ENCODE peak calls at places on chromosome 3, in ten cellular contexts. E, V, P, J, S, D, Z, A, Y and U are unnamed samples.

GRCh38 chr3:80677796-80678195 is 910.0 kb upstream of the ROBO1 start:
- DNase-seq in P (peak; percentile 5), V (no peak), Z (no peak), S (no peak), A (no peak), E (no peak), J (no peak), D (peak; percentile 53), Y (peak; percentile 39), U (no peak)

GRCh38 chr3:149437286-149437685 is 37.2 kb upstream of the TM4SF4 start:
- DNase-seq in P (no peak), Y (no peak), J (no peak), S (no peak), V (no peak), A (no peak), Z (no peak), E (no peak), D (no peak), U (no peak)

GRCh38 chr3:49616491-49616941 is 57.6 kb upstream of the APEH start:
- DNase-seq in S (no peak), Y (peak; percentile 93), A (no peak), E (no peak), P (peak; percentile 70), Z (no peak), V (no peak), D (no peak), J (no peak), U (no peak)

GRCh38 chr3:197021231-197021630 is 8.4 kb downstream of the MELTF start:
- DNase-seq in S (no peak), E (no peak), Z (no peak), A (peak; percentile 45), V (no peak), Y (no peak), D (no peak), P (no peak), J (no peak), U (peak; percentile 13)

GRCh38 chr3:52268036-52268435 is 10.4 kb downstream of the WDR82 start:
- DNase-seq in J (no peak), S (no peak), Z (no peak), A (no peak), E (no peak), P (no peak), V (no peak), D (no peak), Y (no peak), U (no peak)

GRCh38 chr3:123122525-123123315 is 55.9 kb downstream of the PDIA5 start:
- DNase-seq in Y (peak; percentile 34), D (no peak), Z (no peak), E (peak; percentile 5), P (no peak), A (no peak), V (no peak), J (peak; percentile 57), S (no peak), U (no peak)

GRCh38 chr3:194285859-194286197 is 65.3 kb downstream of the CPN2 start:
- DNase-seq in S (no peak), A (no peak), J (no peak), P (no peak), Z (no peak), D (no peak), V (no peak), Y (peak; percentile 39), E (no peak), U (no peak)

GRCh38 chr3:105359098-105359762 is 7.5 kb upstream of the ALCAM start:
- DNase-seq in Z (no peak), V (no peak), D (no peak), S (no peak), Y (peak; percentile 79), P (no peak), J (peak; percentile 59), A (no peak), E (no peak), U (no peak)

DNA sequence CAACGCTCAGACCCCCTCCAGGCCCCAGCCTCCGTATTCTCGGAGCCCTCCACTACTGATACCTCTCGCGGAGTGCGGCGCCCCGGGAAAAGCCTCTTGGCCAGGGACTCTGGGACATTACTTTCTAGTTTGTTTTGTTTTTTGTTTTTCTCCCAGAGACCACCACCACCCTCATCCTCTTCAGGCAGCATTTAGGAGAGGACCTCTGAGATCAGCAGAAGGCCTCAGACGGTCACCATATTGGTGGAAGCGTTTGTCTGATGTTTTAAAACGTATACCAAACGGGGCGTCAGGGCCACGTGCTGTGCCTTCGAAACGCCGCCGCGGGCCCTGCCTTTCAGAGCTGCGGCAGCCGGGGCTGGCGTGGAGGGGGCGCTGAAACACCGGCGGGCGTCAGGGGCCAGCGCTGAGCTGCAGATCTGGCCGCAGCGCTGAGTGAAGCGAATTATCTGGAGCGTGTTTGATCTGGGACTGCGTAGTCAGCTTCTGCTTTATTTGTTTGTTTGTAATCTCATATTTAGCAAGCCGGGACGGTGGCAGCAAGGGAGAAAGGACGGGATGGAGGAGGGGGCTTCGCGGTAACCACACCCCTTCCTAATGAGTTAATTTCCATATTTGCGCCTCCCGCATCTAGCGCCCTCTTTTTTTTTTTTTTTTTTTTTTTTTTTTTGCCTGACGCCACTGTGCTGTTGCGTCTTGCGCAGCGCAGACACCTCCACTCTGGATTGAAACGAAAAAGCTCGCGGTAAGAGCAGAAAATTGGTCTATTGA is 14.8 kb downstream of the SOX2 start:
- DNase-seq in V (no peak), S (no peak), J (no peak), D (peak; percentile 48), P (peak; percentile 48), A (no peak), Z (peak; percentile 69), E (no peak), Y (peak; percentile 53), U (no peak)
- TF ChIP-seq CTCF in V (no peak), S (no peak), J (no peak), D (peak; percentile 36), P (peak; percentile 23), A (no peak), Z (no peak), E (no peak), Y (peak; percentile 37), U (no peak)

DNA sequence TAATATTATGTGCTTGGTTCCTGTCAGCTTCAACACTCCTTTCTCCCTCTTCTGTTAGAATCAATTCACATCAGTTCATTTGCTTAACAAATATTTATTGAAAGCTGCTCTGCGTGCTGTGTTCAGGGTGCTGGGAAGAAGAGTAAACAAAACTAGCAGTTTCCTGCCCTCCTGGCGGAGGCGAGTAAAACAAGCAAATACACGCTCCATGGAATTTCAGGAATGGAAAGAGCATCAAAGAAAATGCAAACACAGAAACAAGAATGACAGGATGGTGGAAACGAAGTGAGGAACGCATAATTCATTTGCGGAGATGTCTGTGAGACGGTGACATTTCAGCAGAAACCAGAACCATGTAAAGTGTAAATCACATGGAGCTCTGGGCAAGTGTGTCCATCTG is 49.4 kb upstream of the SPTSSB start:
- DNase-seq in P (peak; percentile 41), Z (peak; percentile 16), D (no peak), S (no peak), Y (peak; percentile 26), V (no peak), J (peak; percentile 69), A (no peak), E (no peak), U (no peak)
- TF ChIP-seq CTCF in P (no peak), Z (no peak), D (no peak), S (no peak), Y (no peak), V (peak; percentile 33), J (peak; percentile 12), A (peak; percentile 4), E (no peak), U (no peak)

DNA sequence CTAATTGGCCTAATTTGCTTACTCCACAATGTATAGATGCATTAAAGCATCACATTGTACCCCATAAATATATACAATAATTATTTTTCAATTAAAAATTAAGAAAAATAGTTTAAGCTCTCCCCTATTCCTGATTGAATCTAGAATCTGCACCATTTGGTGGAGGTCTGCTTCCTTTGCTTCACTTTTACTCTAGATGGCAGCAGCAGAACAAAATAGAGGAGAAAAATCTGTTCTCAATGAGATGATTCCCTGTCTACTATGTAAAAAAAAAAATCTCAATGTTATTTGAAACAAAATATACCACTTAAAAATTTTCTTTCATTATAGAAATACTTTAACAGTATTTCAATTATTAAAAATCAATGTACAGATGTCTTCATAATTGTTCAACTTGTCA is 109.6 kb upstream of the FXR1 start:
- DNase-seq in S (no peak), D (no peak), E (peak; percentile 10), V (no peak), J (peak; percentile 11), Z (no peak), A (no peak), P (peak; percentile 27), Y (peak; percentile 36), U (no peak)
- TF ChIP-seq CTCF in S (peak; percentile 38), D (peak; percentile 70), E (peak; percentile 32), V (peak; percentile 62), J (peak; percentile 65), Z (no peak), A (no peak), P (peak; percentile 75), Y (peak; percentile 61), U (no peak)

GRCh38 chr3:13932578-13933295 is 52.9 kb upstream of the WNT7A start:
- DNase-seq in P (no peak), Z (no peak), Y (no peak), S (no peak), A (no peak), E (no peak), V (no peak), D (no peak), J (peak; percentile 6), U (no peak)

GRCh38 chr3:13931172-13931571 is 51.3 kb upstream of the WNT7A start:
- DNase-seq in P (no peak), A (no peak), Y (no peak), V (no peak), E (no peak), Z (no peak), S (no peak), J (no peak), D (no peak), U (no peak)

DNA sequence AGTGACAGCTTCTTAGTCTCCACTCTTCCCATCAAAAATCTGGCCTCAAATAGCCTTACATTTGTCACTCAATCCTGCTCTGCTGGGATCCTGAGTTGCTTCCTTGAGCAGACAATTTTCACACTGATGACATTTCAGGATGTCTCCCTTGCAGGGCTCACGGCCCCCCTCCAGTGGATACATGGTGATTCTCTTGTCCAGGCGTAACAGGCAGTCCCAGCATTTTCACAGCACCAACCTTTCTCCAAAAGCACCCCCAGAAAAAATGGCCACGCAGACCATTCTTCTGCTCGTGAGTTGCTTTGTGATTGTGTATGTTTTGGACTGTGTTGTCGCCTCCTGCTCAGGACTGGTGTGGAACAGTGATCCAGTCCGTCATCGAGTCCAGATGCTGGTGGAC is 47.4 kb upstream of the WNT7A start:
- DNase-seq in P (no peak), Y (no peak), J (no peak), A (no peak), Z (no peak), V (no peak), E (no peak), D (no peak), S (no peak), U (no peak)
- TF ChIP-seq CTCF in P (no peak), Y (no peak), J (peak; percentile 23), A (no peak), Z (no peak), V (peak; percentile 6), E (no peak), D (peak; percentile 21), S (no peak), U (no peak)

DNA sequence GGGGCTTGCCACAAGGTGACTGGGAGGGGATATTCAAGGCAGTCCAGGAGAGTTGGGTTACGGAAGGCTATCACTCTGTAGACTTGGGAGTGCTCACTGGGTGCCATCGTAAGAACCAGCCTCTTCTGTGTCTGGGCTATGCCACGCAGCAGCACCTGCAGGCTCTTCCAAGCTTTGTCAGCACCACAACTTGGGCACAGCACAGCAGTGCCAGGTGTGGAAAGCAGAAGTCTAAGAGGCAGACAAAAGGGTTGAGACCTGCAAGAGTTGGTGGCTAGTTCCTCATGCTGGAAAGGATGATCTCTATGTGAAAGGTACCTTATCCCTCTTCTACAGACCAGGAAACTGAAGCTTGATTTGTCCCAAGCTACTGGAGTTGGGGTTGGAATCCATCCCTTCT is 15.8 kb downstream of the CX3CR1 start:
- DNase-seq in V (no peak), Z (no peak), P (no peak), S (no peak), D (no peak), A (no peak), Y (no peak), E (no peak), J (no peak), U (no peak)
- TF ChIP-seq CTCF in V (no peak), Z (no peak), P (no peak), S (no peak), D (no peak), A (no peak), Y (no peak), E (no peak), J (no peak), U (no peak)